ENCODE peak calls at places on chromosomes 7 and 10, in five cellular contexts. I is CD8-positive, alpha-beta T cell; O is PC-3; K is AG10803; H is heart right ventricle. B is an unnamed sample.
A peak's percentile ranks its signal among the peaks of the same experiment; 100 is the strongest.

GRCh38 chr10:47099445-47099844 is 188.2 kb downstream of the PTPN20 start:
- DNase-seq in I (no peak), O (no peak), K (no peak), H (no peak), B (no peak)

GRCh38 chr10:11553773-11554381 is 57.6 kb downstream of the USP6NL start:
- DNase-seq in I (no peak), K (no peak), H (no peak), O (no peak), B (no peak)

GRCh38 chr10:97479939-97480338 is 18.3 kb downstream of the MMS19 start:
- DNase-seq in K (no peak), H (no peak), I (no peak), O (no peak), B (no peak)

GRCh38 chr7:2266911-2267310 is 24.9 kb downstream of the NUDT1 start:
- DNase-seq in H (no peak), O (peak; percentile 83), I (no peak), K (peak; percentile 26), B (no peak)

GRCh38 chr10:6507311-6507710 is 72.8 kb downstream of the PRKCQ start:
- DNase-seq in O (no peak), K (no peak), I (no peak), H (no peak), B (no peak)

GRCh38 chr10:77578583-77579227 is 58.9 kb downstream of the KCNMA1 start:
- DNase-seq in I (no peak), K (peak; percentile 15), O (peak; percentile 97), H (no peak), B (no peak)

GRCh38 chr10:84205049-84205852 is 10.9 kb downstream of the CDHR1 start:
- DNase-seq in I (peak; percentile 75), H (peak; percentile 45), O (peak; percentile 58), K (peak; percentile 29), B (no peak)

GRCh38 chr7:149297034-149297755 is 35.2 kb downstream of the ZNF783 start:
- DNase-seq in H (no peak), O (no peak), K (no peak), I (no peak), B (no peak)

GRCh38 chr10:100038561-100039071 is 28.9 kb upstream of the DNMBP start:
- DNase-seq in O (peak; percentile 34), I (no peak), K (no peak), H (peak; percentile 22), B (no peak)

GRCh38 chr7:64602518-64602917 is 39.6 kb upstream of the ZNF680 start:
- DNase-seq in O (no peak), H (no peak), K (no peak), I (no peak), B (no peak)

GRCh38 chr10:1736180-1736971 is 949 bp downstream of the ADARB2 start:
- DNase-seq in I (no peak), K (no peak), H (no peak), O (no peak), B (no peak)

GRCh38 chr10:34918060-34918840 is 103.2 kb upstream of the PARD3 start:
- DNase-seq in K (no peak), H (no peak), O (no peak), I (no peak), B (peak; percentile 53)

GRCh38 chr10:100895896-100896295 is 16.9 kb upstream of the SLF2 start:
- DNase-seq in K (no peak), H (no peak), O (no peak), I (no peak), B (no peak)

GRCh38 chr10:44036425-44036824 is 348.5 kb downstream of the CXCL12 start:
- DNase-seq in H (no peak), K (no peak), O (no peak), I (no peak), B (no peak)

GRCh38 chr10:84194424-84195043 is at the start of gene CDHR1:
- DNase-seq in H (peak; percentile 17), K (no peak), I (peak; percentile 52), O (no peak), B (no peak)

GRCh38 chr10:80484243-80484642 is 30.1 kb downstream of the TSPAN14 start:
- DNase-seq in I (no peak), K (no peak), H (no peak), O (no peak), B (no peak)

GRCh38 chr7:100371561-100372171 is 1.6 kb upstream of the PILRA start:
- DNase-seq in H (no peak), I (no peak), K (no peak), O (no peak), B (peak; percentile 64)

GRCh38 chr10:125103466-125104377 is 56.6 kb downstream of the CTBP2 start:
- DNase-seq in I (no peak), H (no peak), O (no peak), K (no peak), B (peak; percentile 77)

GRCh38 chr7:17236161-17236560 is 62.3 kb upstream of the AHR start:
- DNase-seq in K (peak; percentile 2), O (no peak), I (no peak), H (no peak), B (no peak)

GRCh38 chr10:34760606-34761005 is 54.5 kb downstream of the PARD3 start:
- DNase-seq in O (peak; percentile 98), K (no peak), H (no peak), I (no peak), B (no peak)

GRCh38 chr7:91465595-91466061 is 201.4 kb downstream of the FZD1 start:
- DNase-seq in I (no peak), K (no peak), O (peak; percentile 5), H (no peak), B (no peak)

GRCh38 chr7:17989546-17989945 is 38.1 kb downstream of the PRPS1L1 start:
- DNase-seq in I (no peak), H (no peak), O (peak; percentile 23), K (peak; percentile 11), B (no peak)

DNA sequence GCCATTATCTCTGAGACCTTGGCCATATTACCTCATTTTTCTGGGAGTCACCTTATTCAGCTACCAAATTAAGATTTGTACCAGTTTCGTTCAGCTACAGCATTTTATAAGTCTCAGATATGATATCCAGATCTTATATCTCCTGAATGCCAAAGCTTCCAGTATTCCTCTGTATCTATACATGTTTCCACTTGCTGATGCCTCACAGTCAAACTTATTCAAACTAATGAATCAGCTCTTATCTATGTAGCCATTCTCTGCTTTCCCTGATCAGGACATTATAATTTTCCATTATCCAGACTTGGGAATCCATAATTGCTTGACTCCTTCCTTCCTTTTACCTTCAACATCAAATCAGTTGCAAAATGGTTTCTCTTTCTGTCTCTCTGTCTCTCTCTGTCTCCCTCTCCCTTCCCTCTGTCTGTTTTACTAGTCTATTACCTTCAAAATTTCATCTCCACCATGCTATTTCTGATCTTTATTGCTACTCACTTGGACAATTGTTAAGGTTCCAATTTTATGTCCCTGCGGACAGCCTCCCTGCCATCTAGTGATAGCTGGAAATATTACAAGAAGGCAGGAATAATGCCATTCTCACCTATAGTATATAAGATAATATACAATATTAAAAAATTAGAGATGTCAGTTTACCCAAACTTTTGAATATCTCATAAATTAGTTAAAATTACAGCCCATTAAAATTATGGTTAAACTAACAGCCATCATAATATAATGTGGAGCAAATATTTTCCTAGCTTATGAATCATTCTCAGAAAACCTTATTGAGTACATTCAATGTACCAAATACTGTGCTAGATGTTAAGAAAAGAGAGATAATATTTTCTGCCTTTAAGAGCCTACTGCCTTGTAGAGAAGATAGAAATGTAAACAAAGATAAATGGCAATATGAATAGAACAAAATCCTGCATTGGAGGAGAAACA is 89.8 kb downstream of the PCLO start:
- DNase-seq in H (no peak), O (peak; percentile 55), I (no peak), K (no peak), B (no peak)
- TF ChIP-seq CTCF in H (no peak), O (peak; percentile 69), I (no peak), K (peak; percentile 16), B (peak; percentile 73)

GRCh38 chr7:92527300-92528187 is 776 bp downstream of the PEX1 start:
- DNase-seq in O (peak; percentile 66), K (peak; percentile 44), H (peak; percentile 11), I (peak; percentile 51), B (no peak)
- TF ChIP-seq CTCF in O (no peak), K (peak; percentile 17), H (no peak), I (no peak), B (peak; percentile 36)

GRCh38 chr10:122363722-122364463 is 10.6 kb upstream of the PLEKHA1 start:
- DNase-seq in I (no peak), K (peak; percentile 8), O (no peak), H (no peak), B (no peak)
- TF ChIP-seq CTCF in I (no peak), K (no peak), O (no peak), H (no peak), B (no peak)

GRCh38 chr10:93818086-93818485 is 60.4 kb downstream of the LGI1 start:
- DNase-seq in O (no peak), H (no peak), K (no peak), I (no peak), B (no peak)
- TF ChIP-seq CTCF in O (no peak), H (no peak), K (no peak), I (no peak), B (no peak)

B was measured in chondrocyte.